ENCODE peak calls at places on chromosomes 7 and 10, in five cellular contexts. L is GM13977, D is MCF 10A, B is fibroblast of the aortic adventitia, I is stomach. R is an unnamed sample.

GRCh38 chr7:22732556-22733126 is 5.6 kb downstream of the IL6 start:
- DNase-seq in L (no peak), D (peak; percentile 50), B (peak; percentile 71), I (no peak), R (no peak)

GRCh38 chr7:20331231-20331880 is 656 bp downstream of the ITGB8 start:
- DNase-seq in L (peak; percentile 63), D (no peak), B (no peak), I (peak; percentile 53), R (peak; percentile 52)

GRCh38 chr7:8014399-8014798 is 45.8 kb downstream of the GLCCI1 start:
- DNase-seq in L (no peak), D (no peak), B (no peak), I (no peak), R (no peak)

GRCh38 chr10:63522129-63522687 is 1.0 kb downstream of the REEP3 start:
- DNase-seq in L (peak; percentile 49), D (no peak), B (no peak), I (no peak), R (no peak)

GRCh38 chr7:45921699-45922519 is 837 bp upstream of the IGFBP3 start:
- DNase-seq in L (no peak), D (peak; percentile 65), B (peak; percentile 78), I (no peak), R (peak; percentile 88)

GRCh38 chr7:17535776-17536175 is 237.3 kb downstream of the AHR start:
- DNase-seq in L (no peak), D (no peak), B (peak; percentile 50), I (no peak), R (no peak)

GRCh38 chr7:1329966-1330915 is 97.6 kb downstream of the UNCX start:
- DNase-seq in L (no peak), D (no peak), B (no peak), I (no peak), R (no peak)

GRCh38 chr10:81524467-81524866 is 350.5 kb upstream of the NRG3 start:
- DNase-seq in L (no peak), D (no peak), B (no peak), I (no peak), R (no peak)

GRCh38 chr10:53403688-53404087 is 631.1 kb upstream of the MBL2 start:
- DNase-seq in L (no peak), D (peak; percentile 69), B (peak; percentile 0), I (peak; percentile 82), R (no peak)

GRCh38 chr7:34839645-34840044 is 181.6 kb downstream of the NPSR1 start:
- DNase-seq in L (no peak), D (no peak), B (no peak), I (no peak), R (no peak)

GRCh38 chr7:45581271-45581780 is 7.2 kb downstream of the ADCY1 start:
- DNase-seq in L (no peak), D (no peak), B (no peak), I (peak; percentile 16), R (no peak)

GRCh38 chr7:34886856-34887255 is 150.4 kb downstream of the DPY19L1 start:
- DNase-seq in L (no peak), D (no peak), B (no peak), I (no peak), R (no peak)

GRCh38 chr10:14476641-14477407 is 146.1 kb upstream of the FRMD4A start:
- DNase-seq in L (no peak), D (no peak), B (peak; percentile 48), I (no peak), R (no peak)

GRCh38 chr10:87862644-87863101 is 660 bp downstream of the KLLN start:
- DNase-seq in L (peak; percentile 66), D (no peak), B (no peak), I (peak; percentile 31), R (no peak)

GRCh38 chr10:72171175-72171630 is 44.6 kb upstream of the ANAPC16 start:
- DNase-seq in L (no peak), D (peak; percentile 92), B (peak; percentile 77), I (peak; percentile 70), R (no peak)

GRCh38 chr10:34018811-34019210 is 684.3 kb upstream of the NRP1 start:
- DNase-seq in L (no peak), D (no peak), B (no peak), I (no peak), R (no peak)

GRCh38 chr10:30070001-30070759 is 10.8 kb upstream of the JCAD start:
- DNase-seq in L (no peak), D (no peak), B (peak; percentile 55), I (no peak), R (peak; percentile 29)

GRCh38 chr10:101441539-101442455 is 87.8 kb downstream of the BTRC start:
- DNase-seq in L (peak; percentile 44), D (peak; percentile 75), B (peak; percentile 75), I (no peak), R (peak; percentile 40)

GRCh38 chr10:78761241-78761825 is 307.4 kb upstream of the ZMIZ1 start:
- DNase-seq in L (no peak), D (no peak), B (no peak), I (no peak), R (no peak)

GRCh38 chr7:3042861-3043489 is 692 bp downstream of the CARD11 start:
- DNase-seq in L (peak; percentile 78), D (no peak), B (no peak), I (no peak), R (no peak)

GRCh38 chr7:127478040-127478386 is 85.5 kb upstream of the ZNF800 start:
- DNase-seq in L (no peak), D (no peak), B (no peak), I (no peak), R (no peak)

GRCh38 chr7:81150951-81151361 is 232.1 kb upstream of the SEMA3C start:
- DNase-seq in L (no peak), D (no peak), B (no peak), I (no peak), R (no peak)

GRCh38 chr7:149772236-149772820 is 1.1 kb downstream of the ZNF467 start:
- DNase-seq in L (no peak), D (no peak), B (no peak), I (no peak), R (peak; percentile 52)

GRCh38 chr10:72243822-72244437 is 27.9 kb upstream of the ASCC1 start:
- DNase-seq in L (no peak), D (peak; percentile 97), B (peak; percentile 99), I (peak; percentile 58), R (no peak)

GRCh38 chr10:87734987-87735827 is 75.5 kb downstream of the PAPSS2 start:
- DNase-seq in L (peak; percentile 60), D (peak; percentile 61), B (peak; percentile 72), I (no peak), R (peak; percentile 33)

DNA sequence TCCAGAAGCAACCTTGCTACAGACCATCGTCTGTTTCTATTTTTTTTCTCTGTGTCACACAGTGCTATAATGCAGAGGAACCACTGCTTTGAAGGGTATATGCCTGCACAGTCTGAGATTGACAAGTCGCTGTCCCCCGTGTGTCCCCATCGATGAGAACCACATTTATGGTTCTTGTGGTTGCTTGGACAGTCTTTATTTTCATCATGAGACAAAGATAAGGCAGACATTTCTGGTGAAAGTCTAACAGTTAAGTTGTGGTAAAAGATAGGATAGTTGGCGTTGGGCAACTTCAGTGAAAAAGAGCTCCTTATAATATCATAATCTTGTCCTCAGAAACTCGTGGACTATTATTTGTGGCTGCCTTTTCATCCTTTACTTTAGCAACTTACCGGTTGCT is 6.3 kb upstream of the AKR1E2 start:
- DNase-seq in L (no peak), D (no peak), B (no peak), I (no peak), R (no peak)
- TF ChIP-seq CTCF in L (no peak), D (no peak), B (no peak), I (no peak), R (no peak)

GRCh38 chr10:19933772-19934171 is 117.5 kb downstream of the PLXDC2 start:
- DNase-seq in L (no peak), D (no peak), B (no peak), I (no peak), R (no peak)

GRCh38 chr10:19931886-19932285 is 115.7 kb downstream of the PLXDC2 start:
- DNase-seq in L (no peak), D (no peak), B (no peak), I (no peak), R (no peak)

GRCh38 chr10:19932806-19933371 is 116.7 kb downstream of the PLXDC2 start:
- DNase-seq in L (no peak), D (no peak), B (no peak), I (no peak), R (no peak)

GRCh38 chr10:19929466-19930140 is 113.4 kb downstream of the PLXDC2 start:
- DNase-seq in L (no peak), D (peak; percentile 79), B (peak; percentile 75), I (no peak), R (no peak)

DNA sequence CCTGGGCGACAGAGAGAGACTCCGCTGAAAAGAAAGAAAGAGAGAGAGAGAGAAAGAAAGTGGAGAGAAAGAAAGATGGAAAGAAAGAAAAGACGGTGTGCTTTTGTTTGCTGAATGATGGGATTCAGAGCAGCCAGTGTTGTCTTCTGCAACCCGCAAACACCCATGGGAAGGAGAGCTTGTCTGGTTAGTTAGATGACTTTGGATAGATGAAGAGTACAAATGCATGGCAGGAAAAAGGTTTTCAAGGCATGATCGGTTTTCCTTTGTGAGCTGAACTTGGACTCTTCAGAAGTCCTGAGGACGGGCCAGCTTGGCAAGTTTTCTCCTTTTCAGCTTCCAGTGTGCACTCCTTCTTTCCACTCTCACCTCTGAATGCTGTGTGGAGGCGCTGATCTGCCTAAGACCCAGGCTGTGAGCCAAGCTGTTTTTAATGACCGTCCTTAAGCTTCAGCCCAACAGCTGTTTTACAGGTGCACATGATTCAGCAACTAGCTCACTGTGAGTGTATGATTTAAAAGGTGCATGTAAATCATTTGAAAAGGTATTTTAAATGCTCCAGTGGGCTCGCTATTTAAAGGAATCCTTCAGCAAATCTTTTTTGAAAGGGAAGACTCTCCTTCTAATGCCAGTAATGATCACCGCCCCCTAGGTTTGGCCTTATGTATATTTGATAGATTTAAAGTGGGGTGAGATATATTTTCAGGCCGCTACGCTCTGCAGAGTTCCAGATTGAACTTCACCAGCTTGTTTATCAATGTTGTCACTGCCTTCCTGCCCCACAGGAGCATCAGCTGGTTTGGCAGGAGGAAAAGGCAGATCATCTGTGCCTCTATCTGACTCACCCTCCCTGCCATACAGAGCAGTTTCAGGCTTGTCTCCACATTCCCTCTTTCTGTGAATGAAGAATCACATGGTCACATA is 115.0 kb downstream of the PLXDC2 start:
- DNase-seq in L (no peak), D (peak; percentile 66), B (peak; percentile 25), I (no peak), R (no peak)
- TF ChIP-seq CTCF in L (no peak), D (no peak), B (no peak), I (no peak), R (no peak)

DNA sequence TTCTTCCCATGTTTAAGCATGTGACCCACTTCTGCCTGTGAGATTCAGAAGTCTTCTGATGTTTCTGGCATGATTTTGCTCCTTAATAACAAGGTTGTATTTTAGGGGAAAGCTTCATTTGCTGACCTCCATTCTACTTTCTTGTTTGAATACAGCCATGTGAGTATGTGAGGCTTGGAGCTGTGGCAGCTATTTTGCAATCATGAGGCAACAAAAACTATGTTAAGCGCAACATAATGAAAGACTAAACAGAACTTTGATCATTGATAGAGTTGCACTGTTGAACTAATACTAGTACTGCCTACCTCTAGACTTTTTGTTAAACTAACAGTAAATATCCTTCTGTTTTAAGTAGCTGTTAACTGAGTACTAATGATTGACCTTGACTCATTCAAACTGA is 203.8 kb upstream of the FAM3C start:
- DNase-seq in L (no peak), D (no peak), B (no peak), I (no peak), R (no peak)
- TF ChIP-seq CTCF in L (no peak), D (no peak), B (no peak), I (no peak), R (no peak)

DNA sequence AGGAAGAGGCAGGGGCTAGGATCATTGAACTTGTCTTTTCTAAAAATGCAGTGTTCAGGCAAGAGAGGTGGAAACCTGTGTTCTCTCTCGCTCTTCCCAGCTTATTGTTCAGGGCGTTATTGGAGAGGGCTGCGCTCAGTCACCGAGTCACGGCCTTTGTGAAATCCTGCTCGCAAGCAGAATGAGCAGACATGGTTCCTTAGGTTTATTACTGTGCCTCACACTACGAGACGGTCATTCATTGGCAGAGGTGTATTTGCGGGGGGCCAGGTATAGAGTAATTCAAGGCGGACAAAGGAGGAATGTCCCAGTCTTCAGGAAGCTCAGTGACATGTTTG is 574 bp upstream of the PRKRIP1 start:
- DNase-seq in L (no peak), D (no peak), B (no peak), I (no peak), R (no peak)
- TF ChIP-seq CTCF in L (no peak), D (no peak), B (no peak), I (no peak), R (no peak)

R was measured in endothelial cell.